ENCODE peak calls at places on chromosomes 7 and 10, in ten cellular contexts. Q is progenitor cell of endocrine pancreas, S is GM23338, G is ovary, T is neural crest cell, U is natural killer cell, B is uterus, A is Caco-2, N is colonic mucosa, I is mucosa of descending colon. Z is an unnamed sample.
A peak's percentile ranks its signal among the peaks of the same experiment; 100 is the strongest.

GRCh38 chr10:28253174-28253783 is 49.6 kb downstream of the MPP7 start:
- DNase-seq in Q (no peak), S (no peak), G (no peak), T (no peak), U (no peak), B (no peak), A (no peak), N (no peak), I (no peak), Z (no peak)

GRCh38 chr10:29279779-29280535 is 8.9 kb upstream of the LYZL1 start:
- DNase-seq in Q (no peak), S (no peak), G (no peak), T (no peak), U (no peak), B (no peak), A (no peak), N (no peak), I (no peak), Z (no peak)

GRCh38 chr7:32071466-32072091 is 1.4 kb upstream of the PDE1C start:
- DNase-seq in Q (no peak), S (peak; percentile 21), G (no peak), T (no peak), U (no peak), B (no peak), A (no peak), N (no peak), I (no peak), Z (no peak)

GRCh38 chr7:136869991-136870798 is 1.7 kb downstream of the CHRM2 start:
- DNase-seq in Q (no peak), S (peak; percentile 49), G (peak; percentile 8), T (peak; percentile 4), U (no peak), B (no peak), A (no peak), N (no peak), I (peak; percentile 19), Z (peak; percentile 29)

GRCh38 chr7:46713868-46714596 is 793.0 kb upstream of the IGFBP3 start:
- DNase-seq in Q (no peak), S (no peak), G (no peak), T (no peak), U (no peak), B (no peak), A (no peak), N (peak; percentile 86), I (peak; percentile 44), Z (no peak)

GRCh38 chr10:80207768-80208385 is 2.5 kb upstream of the ANXA11 start:
- DNase-seq in Q (no peak), S (no peak), G (peak; percentile 61), T (no peak), U (no peak), B (no peak), A (no peak), N (peak; percentile 46), I (no peak), Z (no peak)

GRCh38 chr7:46369933-46370654 is 449.0 kb upstream of the IGFBP3 start:
- DNase-seq in Q (no peak), S (no peak), G (no peak), T (no peak), U (no peak), B (no peak), A (no peak), N (no peak), I (no peak), Z (no peak)

GRCh38 chr7:116770941-116771340 is 91.4 kb upstream of the CAPZA2 start:
- DNase-seq in Q (no peak), S (no peak), G (no peak), T (no peak), U (no peak), B (no peak), A (no peak), N (no peak), I (no peak), Z (no peak)

GRCh38 chr10:124579003-124579384 is 117.4 kb downstream of the LHPP start:
- DNase-seq in Q (no peak), S (no peak), G (peak; percentile 26), T (no peak), U (no peak), B (peak; percentile 53), A (no peak), N (no peak), I (peak; percentile 11), Z (no peak)

GRCh38 chr10:117007080-117007479 is 2.1 kb upstream of the SHTN1 start:
- DNase-seq in Q (no peak), S (no peak), G (no peak), T (no peak), U (no peak), B (no peak), A (no peak), N (no peak), I (no peak), Z (no peak)

GRCh38 chr7:101923276-101923985 is 106.0 kb downstream of the CUX1 start:
- DNase-seq in Q (no peak), S (no peak), G (no peak), T (no peak), U (no peak), B (peak; percentile 69), A (no peak), N (no peak), I (peak; percentile 10), Z (no peak)

GRCh38 chr10:123284022-123284421 is 129.8 kb downstream of the BUB3 start:
- DNase-seq in Q (no peak), S (peak; percentile 33), G (no peak), T (no peak), U (no peak), B (no peak), A (no peak), N (no peak), I (no peak), Z (no peak)

GRCh38 chr10:112966191-112966855 is 16.3 kb downstream of the TCF7L2 start:
- DNase-seq in Q (no peak), S (no peak), G (no peak), T (no peak), U (no peak), B (no peak), A (no peak), N (no peak), I (no peak), Z (no peak)

GRCh38 chr10:89414879-89415821 is 782 bp downstream of the IFIT5 start:
- DNase-seq in Q (peak; percentile 24), S (peak; percentile 60), G (no peak), T (peak; percentile 35), U (peak; percentile 44), B (peak; percentile 46), A (no peak), N (peak; percentile 44), I (no peak), Z (peak; percentile 45)

GRCh38 chr7:86929293-86930109 is 130.0 kb downstream of the ELAPOR2 start:
- DNase-seq in Q (no peak), S (no peak), G (no peak), T (no peak), U (no peak), B (no peak), A (no peak), N (no peak), I (no peak), Z (no peak)

DNA sequence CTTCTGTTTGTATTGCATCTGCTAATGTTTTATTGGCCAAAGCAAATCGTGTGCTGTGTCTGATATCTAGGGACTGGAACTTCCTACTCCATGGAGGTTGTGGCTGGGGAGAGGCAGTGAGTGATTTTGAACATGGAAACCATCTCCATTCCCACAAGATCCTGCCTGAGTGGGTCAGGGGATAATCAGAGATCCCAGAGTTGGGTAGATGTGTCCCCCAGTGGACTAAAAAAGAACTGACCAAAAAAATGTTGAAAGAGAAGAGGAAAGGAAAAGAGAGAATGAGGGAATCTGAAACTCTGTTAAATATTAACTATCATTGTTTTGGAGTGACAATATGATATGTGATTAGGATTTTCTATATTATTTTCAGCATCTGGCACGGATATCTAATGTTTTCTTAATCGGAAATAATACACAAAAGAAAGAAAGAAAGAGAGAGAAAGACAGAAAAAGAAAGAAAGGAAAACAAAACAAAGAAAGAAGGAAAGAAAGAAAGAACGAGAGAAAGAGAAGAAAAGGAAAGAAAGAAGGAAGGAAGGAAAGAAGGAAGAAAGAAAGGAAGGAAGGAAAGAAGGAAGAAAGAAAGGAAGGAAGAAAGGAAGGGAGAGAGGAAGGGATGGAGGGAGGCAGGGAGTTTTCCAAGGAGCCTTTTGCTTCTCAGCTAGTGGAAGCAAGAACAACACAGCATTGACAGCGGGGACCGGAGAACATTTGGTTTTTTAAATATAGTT is 638.5 kb downstream of the CCSER2 start:
- DNase-seq in Q (no peak), S (peak; percentile 4), G (no peak), T (no peak), U (no peak), B (no peak), A (peak; percentile 4), N (no peak), I (no peak), Z (no peak)
- TF ChIP-seq CTCF in Q (peak; percentile 38), S (peak; percentile 17), G (no peak), T (no peak), U (no peak), B (no peak), A (peak; percentile 0), N (no peak), I (no peak), Z (no peak)

GRCh38 chr10:105785721-105786120 is 1144.6 kb downstream of the SORCS3 start:
- DNase-seq in Q (no peak), S (no peak), G (no peak), T (no peak), U (no peak), B (no peak), A (no peak), N (no peak), I (no peak), Z (no peak)
- TF ChIP-seq CTCF in Q (no peak), S (no peak), G (no peak), T (no peak), U (no peak), B (no peak), A (no peak), N (no peak), I (no peak), Z (no peak)

DNA sequence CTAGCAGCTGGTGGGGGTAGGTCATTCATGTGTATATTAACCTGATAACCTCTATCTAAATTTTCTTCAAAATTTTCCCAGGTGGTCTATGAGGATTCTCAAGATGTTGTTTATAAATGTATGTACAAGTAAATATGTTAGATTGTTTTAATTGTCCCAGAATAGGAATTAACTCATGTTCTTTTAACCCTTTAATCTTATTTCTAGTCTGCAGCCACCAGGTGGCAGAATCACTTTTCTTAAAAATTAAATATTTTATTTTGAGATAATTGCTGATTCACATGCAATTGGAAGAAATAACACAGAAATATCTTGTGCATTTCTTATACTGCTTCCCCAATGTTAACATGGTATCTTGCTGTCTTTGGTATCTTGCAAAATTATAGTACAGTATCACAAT is 589.5 kb downstream of the ARL4A start:
- DNase-seq in Q (no peak), S (peak; percentile 21), G (no peak), T (no peak), U (no peak), B (no peak), A (no peak), N (no peak), I (no peak), Z (no peak)
- TF ChIP-seq CTCF in Q (peak; percentile 74), S (no peak), G (no peak), T (peak; percentile 76), U (no peak), B (no peak), A (no peak), N (no peak), I (no peak), Z (peak; percentile 78)

DNA sequence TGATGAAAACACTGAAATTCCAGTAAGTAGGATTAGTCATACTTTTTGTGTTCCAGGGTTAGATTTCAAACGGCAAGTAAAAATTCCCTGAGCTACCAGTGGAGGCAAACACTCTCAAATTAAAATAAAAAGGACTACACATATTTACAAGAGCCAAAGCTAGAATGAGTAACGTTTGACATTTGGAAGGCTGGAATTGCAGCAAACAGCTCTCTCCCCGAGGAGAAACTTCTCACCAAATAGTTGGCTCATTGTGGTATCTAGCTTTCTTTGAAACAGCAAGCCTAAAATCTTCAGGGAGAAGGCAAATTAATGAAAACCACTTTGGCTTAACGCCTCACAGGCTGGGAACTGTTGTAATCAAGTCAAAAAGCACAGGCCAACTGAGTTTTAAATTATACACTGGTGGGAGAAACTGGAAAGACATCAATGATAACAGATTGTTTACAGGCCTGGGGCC is 288.3 kb downstream of the SNX13 start:
- DNase-seq in Q (no peak), S (no peak), G (no peak), T (no peak), U (no peak), B (peak; percentile 24), A (no peak), N (no peak), I (no peak), Z (no peak)
- TF ChIP-seq CTCF in Q (no peak), S (no peak), G (peak; percentile 54), T (no peak), U (no peak), B (no peak), A (no peak), N (no peak), I (no peak), Z (no peak)